ENCODE peak calls at places on chromosomes 12 and 14, in nine cellular contexts. One of them, this sample, is unnamed.

GRCh38 chr12:124217508-124217981 is 77.3 kb upstream of the RFLNA start:
- DNase-seq in CD4-positive, CD25-positive, alpha-beta regulatory T cell: no peak
- DNase-seq in HepG2: no peak
- DNase-seq in upper lobe of right lung: no peak
- DNase-seq in GM23338: peak; percentile 28
- DNase-seq in adrenal gland: no peak
- DNase-seq in GM12878: no peak
- DNase-seq in heart left ventricle: no peak
- DNase-seq in pancreas: no peak
- DNase-seq in this sample: no peak

GRCh38 chr12:88544991-88545684 is 35.1 kb downstream of the KITLG start:
- DNase-seq in CD4-positive, CD25-positive, alpha-beta regulatory T cell: no peak
- DNase-seq in HepG2: no peak
- DNase-seq in upper lobe of right lung: no peak
- DNase-seq in GM23338: no peak
- DNase-seq in adrenal gland: no peak
- DNase-seq in GM12878: no peak
- DNase-seq in heart left ventricle: no peak
- DNase-seq in pancreas: no peak
- DNase-seq in this sample: no peak

GRCh38 chr14:104100171-104101085 is 14.9 kb downstream of the ASPG start:
- DNase-seq in CD4-positive, CD25-positive, alpha-beta regulatory T cell: no peak
- DNase-seq in HepG2: no peak
- DNase-seq in upper lobe of right lung: peak; percentile 62
- DNase-seq in GM23338: no peak
- DNase-seq in adrenal gland: no peak
- DNase-seq in GM12878: no peak
- DNase-seq in heart left ventricle: peak; percentile 17
- DNase-seq in pancreas: no peak
- DNase-seq in this sample: peak; percentile 67

GRCh38 chr12:124174406-124174805 is 120.5 kb upstream of the RFLNA start:
- DNase-seq in CD4-positive, CD25-positive, alpha-beta regulatory T cell: no peak
- DNase-seq in HepG2: no peak
- DNase-seq in upper lobe of right lung: no peak
- DNase-seq in GM23338: no peak
- DNase-seq in adrenal gland: peak; percentile 18
- DNase-seq in GM12878: no peak
- DNase-seq in heart left ventricle: no peak
- DNase-seq in pancreas: no peak
- DNase-seq in this sample: no peak

GRCh38 chr12:32087301-32087700 is 19.3 kb upstream of the BICD1 start:
- DNase-seq in CD4-positive, CD25-positive, alpha-beta regulatory T cell: no peak
- DNase-seq in HepG2: no peak
- DNase-seq in upper lobe of right lung: no peak
- DNase-seq in GM23338: no peak
- DNase-seq in adrenal gland: no peak
- DNase-seq in GM12878: no peak
- DNase-seq in heart left ventricle: no peak
- DNase-seq in pancreas: no peak
- DNase-seq in this sample: no peak

GRCh38 chr12:121784460-121784859 is 9.0 kb downstream of the RHOF start:
- DNase-seq in CD4-positive, CD25-positive, alpha-beta regulatory T cell: no peak
- DNase-seq in HepG2: no peak
- DNase-seq in upper lobe of right lung: no peak
- DNase-seq in GM23338: no peak
- DNase-seq in adrenal gland: peak; percentile 85
- DNase-seq in GM12878: no peak
- DNase-seq in heart left ventricle: no peak
- DNase-seq in pancreas: no peak
- DNase-seq in this sample: no peak

GRCh38 chr12:88187571-88187970 is 45.5 kb downstream of the TMTC3 start:
- DNase-seq in CD4-positive, CD25-positive, alpha-beta regulatory T cell: no peak
- DNase-seq in HepG2: no peak
- DNase-seq in upper lobe of right lung: no peak
- DNase-seq in GM23338: no peak
- DNase-seq in adrenal gland: no peak
- DNase-seq in GM12878: no peak
- DNase-seq in heart left ventricle: no peak
- DNase-seq in pancreas: no peak
- DNase-seq in this sample: no peak

GRCh38 chr14:92726135-92726932 is 22.1 kb downstream of the LGMN start:
- DNase-seq in CD4-positive, CD25-positive, alpha-beta regulatory T cell: peak; percentile 78
- DNase-seq in HepG2: no peak
- DNase-seq in upper lobe of right lung: peak; percentile 92
- DNase-seq in GM23338: no peak
- DNase-seq in adrenal gland: peak; percentile 91
- DNase-seq in GM12878: no peak
- DNase-seq in heart left ventricle: peak; percentile 49
- DNase-seq in pancreas: peak; percentile 73
- DNase-seq in this sample: peak; percentile 93

GRCh38 chr14:25046301-25046943 is 3.5 kb downstream of the STXBP6 start:
- DNase-seq in CD4-positive, CD25-positive, alpha-beta regulatory T cell: no peak
- DNase-seq in HepG2: no peak
- DNase-seq in upper lobe of right lung: no peak
- DNase-seq in GM23338: no peak
- DNase-seq in adrenal gland: no peak
- DNase-seq in GM12878: no peak
- DNase-seq in heart left ventricle: no peak
- DNase-seq in pancreas: no peak
- DNase-seq in this sample: no peak

GRCh38 chr12:32947203-32947795 is 50.7 kb upstream of the PKP2 start:
- DNase-seq in CD4-positive, CD25-positive, alpha-beta regulatory T cell: no peak
- DNase-seq in HepG2: peak; percentile 9
- DNase-seq in upper lobe of right lung: no peak
- DNase-seq in GM23338: peak; percentile 61
- DNase-seq in adrenal gland: no peak
- DNase-seq in GM12878: no peak
- DNase-seq in heart left ventricle: no peak
- DNase-seq in pancreas: no peak
- DNase-seq in this sample: no peak

GRCh38 chr12:123363385-123363742 is 1.3 kb downstream of the SBNO1 start:
- DNase-seq in CD4-positive, CD25-positive, alpha-beta regulatory T cell: peak; percentile 57
- DNase-seq in HepG2: no peak
- DNase-seq in upper lobe of right lung: no peak
- DNase-seq in GM23338: no peak
- DNase-seq in adrenal gland: peak; percentile 20
- DNase-seq in GM12878: no peak
- DNase-seq in heart left ventricle: no peak
- DNase-seq in pancreas: no peak
- DNase-seq in this sample: no peak

GRCh38 chr14:70660967-70661871 is 19.5 kb downstream of the TTC9 start:
- DNase-seq in CD4-positive, CD25-positive, alpha-beta regulatory T cell: peak; percentile 77
- DNase-seq in HepG2: no peak
- DNase-seq in upper lobe of right lung: no peak
- DNase-seq in GM23338: no peak
- DNase-seq in adrenal gland: no peak
- DNase-seq in GM12878: peak; percentile 57
- DNase-seq in heart left ventricle: no peak
- DNase-seq in pancreas: peak; percentile 26
- DNase-seq in this sample: no peak

DNA sequence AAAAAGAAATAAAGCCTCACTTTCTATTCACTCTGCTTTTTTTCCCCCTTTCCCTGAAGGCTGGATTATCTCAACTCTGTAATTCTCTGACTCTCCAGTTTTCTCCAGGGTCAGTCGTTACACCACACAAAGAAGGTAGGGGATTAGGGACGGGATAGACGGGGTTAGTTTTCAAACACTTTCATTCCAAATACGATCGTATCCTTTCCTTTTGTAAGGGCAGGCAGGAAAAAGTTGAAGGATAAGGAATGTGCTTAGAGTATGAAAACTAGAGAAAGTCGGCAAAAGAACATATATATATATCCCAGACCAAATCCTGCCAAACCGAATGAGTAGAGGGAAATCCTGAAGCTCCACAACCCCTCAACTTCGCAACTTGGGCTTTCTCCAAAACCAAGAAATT is 581 bp upstream of the ESYT1 start:
- DNase-seq in CD4-positive, CD25-positive, alpha-beta regulatory T cell: no peak
- DNase-seq in HepG2: no peak
- DNase-seq in upper lobe of right lung: no peak
- DNase-seq in GM23338: no peak
- DNase-seq in adrenal gland: no peak
- DNase-seq in GM12878: no peak
- DNase-seq in heart left ventricle: no peak
- DNase-seq in pancreas: no peak
- DNase-seq in this sample: no peak
- H3K4me1 ChIP-seq in CD4-positive, CD25-positive, alpha-beta regulatory T cell: peaks cover 42% of the 10 kb centered on the region
- H3K4me1 ChIP-seq in HepG2: peaks cover 67% of the 10 kb centered on the region
- H3K4me1 ChIP-seq in upper lobe of right lung: peaks cover 44% of the 10 kb centered on the region
- H3K4me1 ChIP-seq in GM23338: peaks cover 17% of the 10 kb centered on the region
- H3K4me1 ChIP-seq in adrenal gland: peaks cover 13% of the 10 kb centered on the region
- H3K4me1 ChIP-seq in GM12878: peaks cover 24% of the 10 kb centered on the region
- H3K4me1 ChIP-seq in heart left ventricle: peaks cover 61% of the 10 kb centered on the region
- H3K4me1 ChIP-seq in pancreas: peaks cover 27% of the 10 kb centered on the region
- H3K4me1 ChIP-seq in this sample: peaks cover 26% of the 10 kb centered on the region

DNA sequence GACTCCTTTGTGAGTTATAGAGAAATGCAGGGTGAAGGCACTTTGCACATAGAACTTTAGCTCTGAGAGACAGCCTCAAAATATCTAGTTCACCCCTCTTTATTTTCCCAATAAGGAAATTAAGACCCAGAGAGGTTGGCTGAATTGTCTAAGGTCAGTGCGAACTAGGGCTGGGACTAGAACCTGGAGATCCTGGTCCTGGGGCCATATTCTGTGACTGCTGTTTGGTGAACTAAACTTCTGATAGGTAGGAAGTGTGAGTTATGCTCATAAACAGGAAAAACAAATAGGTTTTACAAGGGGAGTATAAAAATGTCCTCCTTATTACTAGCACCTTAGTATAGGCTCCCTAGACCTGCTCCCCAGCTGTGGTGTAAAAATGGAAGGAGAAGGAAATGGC is 53.9 kb downstream of the DAD1 start:
- DNase-seq in CD4-positive, CD25-positive, alpha-beta regulatory T cell: peak; percentile 42
- DNase-seq in HepG2: no peak
- DNase-seq in upper lobe of right lung: no peak
- DNase-seq in GM23338: no peak
- DNase-seq in adrenal gland: no peak
- DNase-seq in GM12878: no peak
- DNase-seq in heart left ventricle: no peak
- DNase-seq in pancreas: no peak
- DNase-seq in this sample: no peak
- H3K4me1 ChIP-seq in CD4-positive, CD25-positive, alpha-beta regulatory T cell: peaks cover 100% of the 10 kb centered on the region
- H3K4me1 ChIP-seq in HepG2: no peaks in the 10 kb centered on the region
- H3K4me1 ChIP-seq in upper lobe of right lung: peaks cover 11% of the 10 kb centered on the region
- H3K4me1 ChIP-seq in GM23338: no peaks in the 10 kb centered on the region
- H3K4me1 ChIP-seq in adrenal gland: no peaks in the 10 kb centered on the region
- H3K4me1 ChIP-seq in GM12878: peaks cover 87% of the 10 kb centered on the region
- H3K4me1 ChIP-seq in heart left ventricle: peaks cover 28% of the 10 kb centered on the region
- H3K4me1 ChIP-seq in pancreas: no peaks in the 10 kb centered on the region
- H3K4me1 ChIP-seq in this sample: peaks cover 22% of the 10 kb centered on the region

GRCh38 chr12:104938371-104938770 is 19.7 kb downstream of the SLC41A2 start:
- DNase-seq in CD4-positive, CD25-positive, alpha-beta regulatory T cell: no peak
- DNase-seq in HepG2: no peak
- DNase-seq in upper lobe of right lung: no peak
- DNase-seq in GM23338: no peak
- DNase-seq in adrenal gland: no peak
- DNase-seq in GM12878: no peak
- DNase-seq in heart left ventricle: no peak
- DNase-seq in pancreas: no peak
- DNase-seq in this sample: no peak

GRCh38 chr12:104944252-104944651 is 13.8 kb downstream of the SLC41A2 start:
- DNase-seq in CD4-positive, CD25-positive, alpha-beta regulatory T cell: no peak
- DNase-seq in HepG2: no peak
- DNase-seq in upper lobe of right lung: no peak
- DNase-seq in GM23338: no peak
- DNase-seq in adrenal gland: no peak
- DNase-seq in GM12878: no peak
- DNase-seq in heart left ventricle: no peak
- DNase-seq in pancreas: no peak
- DNase-seq in this sample: no peak

GRCh38 chr12:104939089-104939488 is 19.0 kb downstream of the SLC41A2 start:
- DNase-seq in CD4-positive, CD25-positive, alpha-beta regulatory T cell: no peak
- DNase-seq in HepG2: no peak
- DNase-seq in upper lobe of right lung: no peak
- DNase-seq in GM23338: no peak
- DNase-seq in adrenal gland: no peak
- DNase-seq in GM12878: no peak
- DNase-seq in heart left ventricle: no peak
- DNase-seq in pancreas: no peak
- DNase-seq in this sample: no peak

GRCh38 chr12:104941454-104941853 is 16.6 kb downstream of the SLC41A2 start:
- DNase-seq in CD4-positive, CD25-positive, alpha-beta regulatory T cell: no peak
- DNase-seq in HepG2: no peak
- DNase-seq in upper lobe of right lung: no peak
- DNase-seq in GM23338: no peak
- DNase-seq in adrenal gland: no peak
- DNase-seq in GM12878: no peak
- DNase-seq in heart left ventricle: no peak
- DNase-seq in pancreas: no peak
- DNase-seq in this sample: no peak

DNA sequence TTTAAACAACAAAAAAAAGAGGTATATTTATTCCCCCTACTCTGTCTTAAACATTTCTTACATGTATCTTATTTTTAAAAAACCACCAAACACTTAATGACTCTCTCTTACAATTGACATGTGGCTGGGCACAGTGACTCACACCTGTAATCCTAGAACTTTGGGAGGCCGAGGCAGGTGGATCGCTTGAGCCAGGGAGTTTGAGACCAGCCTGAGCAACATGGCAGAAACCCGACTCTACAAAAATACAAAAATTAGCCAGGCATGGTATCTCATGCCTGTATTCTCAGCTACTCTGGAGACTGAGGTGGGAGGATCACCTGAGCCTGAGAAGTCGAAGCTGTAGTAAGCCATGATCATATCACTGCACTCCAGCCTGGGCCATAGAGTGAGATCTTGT is 16.0 kb downstream of the SLC41A2 start:
- DNase-seq in CD4-positive, CD25-positive, alpha-beta regulatory T cell: no peak
- DNase-seq in HepG2: no peak
- DNase-seq in upper lobe of right lung: no peak
- DNase-seq in GM23338: no peak
- DNase-seq in adrenal gland: no peak
- DNase-seq in GM12878: no peak
- DNase-seq in heart left ventricle: no peak
- DNase-seq in pancreas: no peak
- DNase-seq in this sample: no peak
- H3K4me1 ChIP-seq in CD4-positive, CD25-positive, alpha-beta regulatory T cell: no peaks in the 10 kb centered on the region
- H3K4me1 ChIP-seq in HepG2: peaks cover 12% of the 10 kb centered on the region
- H3K4me1 ChIP-seq in upper lobe of right lung: no peaks in the 10 kb centered on the region
- H3K4me1 ChIP-seq in GM23338: no peaks in the 10 kb centered on the region
- H3K4me1 ChIP-seq in adrenal gland: no peaks in the 10 kb centered on the region
- H3K4me1 ChIP-seq in GM12878: no peaks in the 10 kb centered on the region
- H3K4me1 ChIP-seq in heart left ventricle: no peaks in the 10 kb centered on the region
- H3K4me1 ChIP-seq in pancreas: peaks cover 6% of the 10 kb centered on the region
- H3K4me1 ChIP-seq in this sample: no peaks in the 10 kb centered on the region

GRCh38 chr12:50110762-50111416 is 1.1 kb upstream of the COX14 start:
- DNase-seq in CD4-positive, CD25-positive, alpha-beta regulatory T cell: no peak
- DNase-seq in HepG2: peak; percentile 77
- DNase-seq in upper lobe of right lung: peak; percentile 86
- DNase-seq in GM23338: peak; percentile 70
- DNase-seq in adrenal gland: peak; percentile 81
- DNase-seq in GM12878: peak; percentile 48
- DNase-seq in heart left ventricle: peak; percentile 92
- DNase-seq in pancreas: peak; percentile 55
- DNase-seq in this sample: peak; percentile 81
- H3K4me1 ChIP-seq in CD4-positive, CD25-positive, alpha-beta regulatory T cell: peaks cover 33% of the 10 kb centered on the region
- H3K4me1 ChIP-seq in HepG2: peaks cover 59% of the 10 kb centered on the region
- H3K4me1 ChIP-seq in upper lobe of right lung: peaks cover 34% of the 10 kb centered on the region
- H3K4me1 ChIP-seq in GM23338: peaks cover 12% of the 10 kb centered on the region
- H3K4me1 ChIP-seq in adrenal gland: peaks cover 31% of the 10 kb centered on the region
- H3K4me1 ChIP-seq in GM12878: peaks cover 21% of the 10 kb centered on the region
- H3K4me1 ChIP-seq in heart left ventricle: peaks cover 45% of the 10 kb centered on the region
- H3K4me1 ChIP-seq in pancreas: peaks cover 26% of the 10 kb centered on the region
- H3K4me1 ChIP-seq in this sample: peaks cover 40% of the 10 kb centered on the region